ENCODE peak calls at places on chromosomes 5 and 9, in six cellular contexts. T is brain microvascular endothelial cell, J is fibroblast of lung, D is right cardiac atrium, Y is cardiac muscle cell, I is left ventricle myocardium inferior. Q is an unnamed sample.
A peak's percentile ranks its signal among the peaks of the same experiment; 100 is the strongest.

GRCh38 chr5:149200355-149200754 is 59.1 kb downstream of the ABLIM3 start:
- DNase-seq in T (no peak), J (no peak), D (no peak), Y (no peak), I (no peak), Q (no peak)

GRCh38 chr9:119365291-119366027 is 3.8 kb downstream of the BRINP1 start:
- DNase-seq in T (peak; percentile 33), J (peak; percentile 23), D (no peak), Y (peak; percentile 81), I (no peak), Q (no peak)

GRCh38 chr9:22119537-22120167 is 110.5 kb upstream of the CDKN2B start:
- DNase-seq in T (peak; percentile 63), J (no peak), D (no peak), Y (peak; percentile 42), I (no peak), Q (no peak)

GRCh38 chr9:134173127-134174072 is 9.0 kb upstream of the RNU6ATAC start:
- DNase-seq in T (no peak), J (no peak), D (peak; percentile 59), Y (no peak), I (no peak), Q (no peak)

GRCh38 chr9:75855509-75855908 is 35.0 kb upstream of the PCSK5 start:
- DNase-seq in T (peak; percentile 14), J (no peak), D (no peak), Y (peak; percentile 46), I (no peak), Q (no peak)

GRCh38 chr5:150461231-150461630 is 11.7 kb upstream of the RPS14 start:
- DNase-seq in T (no peak), J (no peak), D (no peak), Y (peak; percentile 24), I (no peak), Q (no peak)

GRCh38 chr5:160262151-160262550 is 32.8 kb downstream of the FABP6 start:
- DNase-seq in T (no peak), J (no peak), D (no peak), Y (peak; percentile 45), I (no peak), Q (no peak)

GRCh38 chr5:150263801-150264621 is 25.6 kb downstream of the CAMK2A start:
- DNase-seq in T (peak; percentile 73), J (peak; percentile 92), D (peak; percentile 34), Y (peak; percentile 60), I (no peak), Q (peak; percentile 86)

GRCh38 chr9:7691909-7692308 is 107.7 kb downstream of the DMAC1 start:
- DNase-seq in T (no peak), J (no peak), D (no peak), Y (no peak), I (no peak), Q (no peak)

GRCh38 chr9:123927625-123928308 is 2.2 kb downstream of the DENND1A start:
- DNase-seq in T (no peak), J (no peak), D (no peak), Y (no peak), I (no peak), Q (no peak)

GRCh38 chr5:170631471-170632195 is 127.8 kb downstream of the KCNIP1 start:
- DNase-seq in T (no peak), J (peak; percentile 35), D (peak; percentile 57), Y (peak; percentile 65), I (peak; percentile 28), Q (no peak)

GRCh38 chr5:160926428-160926827 is 74.4 kb upstream of the ATP10B start:
- DNase-seq in T (no peak), J (peak; percentile 14), D (peak; percentile 54), Y (no peak), I (no peak), Q (no peak)

GRCh38 chr9:103430469-103430868 is 435.3 kb downstream of the CYLC2 start:
- DNase-seq in T (no peak), J (no peak), D (no peak), Y (no peak), I (no peak), Q (no peak)

GRCh38 chr9:136012651-136013050 is 51.5 kb upstream of the UBAC1 start:
- DNase-seq in T (no peak), J (peak; percentile 55), D (peak; percentile 81), Y (no peak), I (peak; percentile 35), Q (no peak)

GRCh38 chr9:136010615-136011341 is 49.6 kb upstream of the UBAC1 start:
- DNase-seq in T (no peak), J (no peak), D (peak; percentile 73), Y (no peak), I (peak; percentile 18), Q (no peak)

GRCh38 chr9:136013116-136013515 is 51.9 kb upstream of the UBAC1 start:
- DNase-seq in T (no peak), J (no peak), D (peak; percentile 51), Y (no peak), I (peak; percentile 13), Q (no peak)

GRCh38 chr9:136011376-136011702 is 50.2 kb upstream of the UBAC1 start:
- DNase-seq in T (no peak), J (no peak), D (no peak), Y (no peak), I (no peak), Q (no peak)

GRCh38 chr9:136011703-136012496 is 50.7 kb upstream of the UBAC1 start:
- DNase-seq in T (peak; percentile 48), J (peak; percentile 65), D (peak; percentile 97), Y (peak; percentile 80), I (peak; percentile 90), Q (no peak)
- H3K4me3 ChIP-seq in T (no peak overlapping the region), J (no peak overlapping the region), D (no peak overlapping the region), Y (no peak overlapping the region), I (peak overlapping the region; percentile 43), Q (no peak overlapping the region)

GRCh38 chr5:55925181-55925580 is 69.6 kb downstream of the IL6ST start:
- DNase-seq in T (no peak), J (no peak), D (no peak), Y (no peak), I (no peak), Q (no peak)

GRCh38 chr5:55921617-55922016 is 70.5 kb downstream of the IL31RA start:
- DNase-seq in T (no peak), J (no peak), D (no peak), Y (no peak), I (no peak), Q (no peak)

GRCh38 chr5:55924744-55925143 is 70.0 kb downstream of the IL6ST start:
- DNase-seq in T (no peak), J (no peak), D (no peak), Y (no peak), I (no peak), Q (no peak)

GRCh38 chr5:55923873-55924500 is 70.8 kb downstream of the IL6ST start:
- DNase-seq in T (no peak), J (no peak), D (no peak), Y (no peak), I (no peak), Q (no peak)

GRCh38 chr5:55923177-55923872 is 71.4 kb downstream of the IL6ST start:
- DNase-seq in T (no peak), J (no peak), D (peak; percentile 73), Y (no peak), I (peak; percentile 28), Q (peak; percentile 9)
- H3K4me3 ChIP-seq in T (peak overlapping the region; percentile 51), J (peak overlapping the region; percentile 35), D (peak overlapping the region; percentile 63), Y (no peak overlapping the region), I (peak overlapping the region; percentile 59), Q (peak overlapping the region; percentile 28)

GRCh38 chr5:43036856-43037711 is 3.0 kb downstream of the ANXA2R start:
- DNase-seq in T (peak; percentile 43), J (peak; percentile 64), D (peak; percentile 63), Y (no peak), I (no peak), Q (no peak)
- H3K4me3 ChIP-seq in T (peak overlapping the region; percentile 77), J (peak overlapping the region; percentile 51), D (peak overlapping the region; percentile 59), Y (no peak overlapping the region), I (peak overlapping the region; percentile 77), Q (no peak overlapping the region)

GRCh38 chr9:38030658-38031057 is 38.4 kb downstream of the SHB start:
- DNase-seq in T (no peak), J (no peak), D (no peak), Y (no peak), I (no peak), Q (no peak)

GRCh38 chr9:38033956-38034355 is 35.1 kb downstream of the SHB start:
- DNase-seq in T (no peak), J (no peak), D (no peak), Y (no peak), I (no peak), Q (no peak)

GRCh38 chr9:38032266-38032830 is 36.7 kb downstream of the SHB start:
- DNase-seq in T (no peak), J (no peak), D (no peak), Y (no peak), I (no peak), Q (no peak)

GRCh38 chr9:38029923-38030638 is 38.9 kb downstream of the SHB start:
- DNase-seq in T (no peak), J (no peak), D (no peak), Y (no peak), I (no peak), Q (no peak)

DNA sequence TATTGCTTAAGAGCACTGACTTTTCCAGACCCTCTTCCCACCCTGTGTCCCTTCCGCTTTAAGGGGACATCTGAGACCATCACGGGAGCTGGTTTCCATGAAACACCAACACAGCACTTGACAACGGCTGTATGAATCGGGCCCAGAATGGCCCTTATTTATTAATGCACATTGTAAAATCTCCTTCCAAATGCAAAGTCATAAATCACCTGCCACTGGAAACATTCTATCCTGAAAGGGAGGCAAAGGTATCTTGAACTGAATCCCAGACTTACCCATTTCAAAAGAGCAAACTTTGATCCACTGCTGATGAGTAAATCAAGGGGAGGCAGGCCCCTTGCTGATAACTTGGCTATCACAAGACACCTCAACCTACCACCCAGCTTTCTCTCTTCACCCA is 37.4 kb downstream of the SHB start:
- DNase-seq in T (no peak), J (no peak), D (no peak), Y (no peak), I (no peak), Q (no peak)
- H3K4me3 ChIP-seq in T (no peak overlapping the region), J (no peak overlapping the region), D (no peak overlapping the region), Y (no peak overlapping the region), I (no peak overlapping the region), Q (no peak overlapping the region)

DNA sequence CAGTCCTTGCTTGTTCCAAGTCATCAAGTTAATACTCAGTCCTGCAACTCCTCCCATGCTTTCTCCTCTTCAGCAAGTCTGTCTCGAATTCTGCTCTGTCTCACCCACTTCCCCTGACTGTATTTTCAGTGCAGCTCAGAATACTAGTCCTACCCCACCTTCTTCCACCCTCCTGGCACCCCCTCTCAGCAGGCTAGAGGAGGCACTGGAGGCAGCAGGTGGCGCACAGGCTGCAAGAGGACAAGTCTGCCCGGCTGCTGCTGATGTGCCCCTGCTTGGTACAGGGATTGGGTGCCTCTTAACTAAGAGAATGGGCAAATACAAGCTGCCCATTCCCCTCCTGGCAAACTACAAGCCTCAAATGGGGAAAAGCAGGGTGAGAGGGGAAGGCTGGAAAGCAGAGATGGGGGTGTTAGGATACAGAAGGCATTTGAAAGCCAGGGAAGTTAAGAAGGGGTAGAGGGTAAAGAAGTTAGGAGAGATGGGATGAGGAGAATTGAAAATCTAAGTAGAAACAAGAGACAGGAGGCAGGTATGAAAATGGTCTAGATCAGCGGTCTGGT is 5.0 kb downstream of the TLN1 start:
- DNase-seq in T (peak; percentile 40), J (peak; percentile 62), D (peak; percentile 74), Y (peak; percentile 59), I (no peak), Q (no peak)
- H3K4me3 ChIP-seq in T (peak overlapping the region; percentile 96), J (peak overlapping the region; percentile 95), D (no peak overlapping the region), Y (no peak overlapping the region), I (peak overlapping the region; percentile 82), Q (no peak overlapping the region)

GRCh38 chr9:105223544-105224140 is 20.8 kb upstream of the SLC44A1 start:
- DNase-seq in T (no peak), J (no peak), D (no peak), Y (no peak), I (no peak), Q (no peak)

GRCh38 chr9:105216440-105217178 is 27.8 kb upstream of the SLC44A1 start:
- DNase-seq in T (no peak), J (peak; percentile 66), D (no peak), Y (no peak), I (peak; percentile 26), Q (no peak)

GRCh38 chr9:105219291-105219805 is 25.1 kb upstream of the SLC44A1 start:
- DNase-seq in T (no peak), J (no peak), D (no peak), Y (no peak), I (no peak), Q (no peak)
- H3K4me3 ChIP-seq in T (no peak overlapping the region), J (no peak overlapping the region), D (no peak overlapping the region), Y (no peak overlapping the region), I (no peak overlapping the region), Q (no peak overlapping the region)